ENCODE peak calls at places on chromosomes 1 and 21, in ten cellular contexts. F is RWPE2, M is heart left ventricle, N is colonic mucosa, S is MM.1S, P is breast epithelium, Y is AG04450, Z is uterus, K is transverse colon, B is HCT116. Q is an unnamed sample.

GRCh38 chr1:27368872-27369703 is 2.3 kb upstream of the MAP3K6 start:
- DNase-seq in F (no peak), M (no peak), N (no peak), S (no peak), P (no peak), Y (no peak), Z (no peak), K (no peak), B (no peak), Q (no peak)

GRCh38 chr21:42010507-42011493 is 640 bp upstream of the ZBTB21 start:
- DNase-seq in F (no peak), M (peak), N (peak), S (peak), P (peak), Y (no peak), Z (peak), K (peak), B (no peak), Q (peak)

GRCh38 chr21:27155130-27155500 is 188.2 kb upstream of the ADAMTS5 start:
- DNase-seq in F (no peak), M (no peak), N (no peak), S (no peak), P (no peak), Y (no peak), Z (no peak), K (no peak), B (no peak), Q (no peak)

GRCh38 chr1:199113265-199113869 is 474.5 kb downstream of the PTPRC start:
- DNase-seq in F (no peak), M (peak), N (peak), S (peak), P (no peak), Y (no peak), Z (no peak), K (peak), B (peak), Q (peak)

GRCh38 chr1:232145768-232146167 is 484.2 kb downstream of the SIPA1L2 start:
- DNase-seq in F (no peak), M (no peak), N (no peak), S (no peak), P (no peak), Y (no peak), Z (no peak), K (no peak), B (no peak), Q (no peak)

GRCh38 chr1:30878559-30878958 is 30.0 kb downstream of the SDC3 start:
- DNase-seq in F (no peak), M (no peak), N (no peak), S (no peak), P (no peak), Y (no peak), Z (no peak), K (no peak), B (no peak), Q (no peak)

GRCh38 chr1:158295791-158296190 is 6.1 kb downstream of the CD1C start:
- DNase-seq in F (no peak), M (no peak), N (no peak), S (no peak), P (no peak), Y (no peak), Z (no peak), K (no peak), B (no peak), Q (no peak)

GRCh38 chr1:101613549-101613948 is 376.7 kb downstream of the S1PR1 start:
- DNase-seq in F (no peak), M (no peak), N (no peak), S (no peak), P (no peak), Y (no peak), Z (no peak), K (no peak), B (no peak), Q (no peak)

GRCh38 chr21:43262427-43262826 is 93.6 kb downstream of the CRYAA start:
- DNase-seq in F (peak), M (no peak), N (no peak), S (no peak), P (no peak), Y (no peak), Z (no peak), K (no peak), B (no peak), Q (no peak)

GRCh38 chr1:77468556-77468955 is 186.7 kb downstream of the AK5 start:
- DNase-seq in F (no peak), M (no peak), N (no peak), S (no peak), P (no peak), Y (no peak), Z (no peak), K (no peak), B (no peak), Q (no peak)

GRCh38 chr1:93575586-93576271 is 105.9 kb downstream of the BCAR3 start:
- DNase-seq in F (no peak), M (no peak), N (no peak), S (no peak), P (peak), Y (no peak), Z (no peak), K (no peak), B (no peak), Q (no peak)

GRCh38 chr1:8570435-8570834 is 247.0 kb downstream of the RERE start:
- DNase-seq in F (no peak), M (no peak), N (no peak), S (no peak), P (no peak), Y (no peak), Z (no peak), K (no peak), B (no peak), Q (no peak)

GRCh38 chr1:11448375-11449085 is 30.4 kb upstream of the DISP3 start:
- DNase-seq in F (no peak), M (no peak), N (no peak), S (no peak), P (no peak), Y (no peak), Z (no peak), K (no peak), B (no peak), Q (no peak)

GRCh38 chr1:85579619-85580018 is 942 bp upstream of the CCN1 start:
- DNase-seq in F (no peak), M (peak), N (no peak), S (no peak), P (peak), Y (peak), Z (peak), K (no peak), B (no peak), Q (no peak)

GRCh38 chr1:39637301-39637700 is 2.1 kb downstream of the HEYL start:
- DNase-seq in F (no peak), M (no peak), N (no peak), S (no peak), P (no peak), Y (no peak), Z (no peak), K (no peak), B (no peak), Q (no peak)

GRCh38 chr1:244322791-244323521 is 128.8 kb downstream of the ADSS2 start:
- DNase-seq in F (no peak), M (no peak), N (peak), S (no peak), P (peak), Y (peak), Z (no peak), K (no peak), B (peak), Q (peak)

GRCh38 chr1:206012086-206012859 is 9.1 kb upstream of the RAB7B start:
- DNase-seq in F (no peak), M (peak), N (peak), S (peak), P (no peak), Y (no peak), Z (no peak), K (peak), B (no peak), Q (peak)

GRCh38 chr1:150926094-150926741 is at the start of gene SETDB1:
- DNase-seq in F (peak), M (peak), N (peak), S (peak), P (peak), Y (peak), Z (peak), K (peak), B (peak), Q (peak)

GRCh38 chr21:17576080-17576835 is 36.4 kb downstream of the BTG3 start:
- DNase-seq in F (no peak), M (no peak), N (no peak), S (no peak), P (no peak), Y (no peak), Z (no peak), K (no peak), B (no peak), Q (no peak)

GRCh38 chr1:5690291-5690690 is 301.9 kb downstream of the NPHP4 start:
- DNase-seq in F (no peak), M (no peak), N (no peak), S (no peak), P (no peak), Y (no peak), Z (no peak), K (no peak), B (no peak), Q (no peak)
- TF ChIP-seq CTCF in F (no peak), M (no peak), N (no peak), S (no peak), P (no peak), Y (no peak), Z (no peak), K (no peak), B (no peak), Q (no peak)

GRCh38 chr1:48073773-48074172 is 76.6 kb upstream of the TRABD2B start:
- DNase-seq in F (no peak), M (no peak), N (no peak), S (no peak), P (no peak), Y (no peak), Z (no peak), K (no peak), B (no peak), Q (no peak)

GRCh38 chr1:48079096-48079495 is 81.9 kb upstream of the TRABD2B start:
- DNase-seq in F (no peak), M (no peak), N (no peak), S (no peak), P (no peak), Y (no peak), Z (no peak), K (no peak), B (no peak), Q (no peak)

GRCh38 chr1:48071513-48071912 is 74.3 kb upstream of the TRABD2B start:
- DNase-seq in F (no peak), M (no peak), N (no peak), S (no peak), P (no peak), Y (no peak), Z (no peak), K (no peak), B (no peak), Q (no peak)

GRCh38 chr1:48077860-48078259 is 80.7 kb upstream of the TRABD2B start:
- DNase-seq in F (no peak), M (no peak), N (peak), S (no peak), P (no peak), Y (no peak), Z (no peak), K (peak), B (no peak), Q (no peak)

GRCh38 chr1:48076017-48076416 is 78.8 kb upstream of the TRABD2B start:
- DNase-seq in F (no peak), M (no peak), N (no peak), S (no peak), P (no peak), Y (no peak), Z (no peak), K (no peak), B (no peak), Q (no peak)
- H3K27ac ChIP-seq in F (no peak), M (no peak), N (no peak), S (no peak), P (no peak), Y (no peak), Z (no peak), K (no peak), B (no peak), Q (no peak)

GRCh38 chr1:4207842-4208692 is 308.0 kb upstream of the C1orf174 start:
- DNase-seq in F (no peak), M (no peak), N (no peak), S (no peak), P (no peak), Y (no peak), Z (no peak), K (no peak), B (no peak), Q (peak)

GRCh38 chr1:4207183-4207582 is 307.1 kb upstream of the C1orf174 start:
- DNase-seq in F (no peak), M (no peak), N (no peak), S (no peak), P (no peak), Y (no peak), Z (no peak), K (no peak), B (no peak), Q (peak)

DNA sequence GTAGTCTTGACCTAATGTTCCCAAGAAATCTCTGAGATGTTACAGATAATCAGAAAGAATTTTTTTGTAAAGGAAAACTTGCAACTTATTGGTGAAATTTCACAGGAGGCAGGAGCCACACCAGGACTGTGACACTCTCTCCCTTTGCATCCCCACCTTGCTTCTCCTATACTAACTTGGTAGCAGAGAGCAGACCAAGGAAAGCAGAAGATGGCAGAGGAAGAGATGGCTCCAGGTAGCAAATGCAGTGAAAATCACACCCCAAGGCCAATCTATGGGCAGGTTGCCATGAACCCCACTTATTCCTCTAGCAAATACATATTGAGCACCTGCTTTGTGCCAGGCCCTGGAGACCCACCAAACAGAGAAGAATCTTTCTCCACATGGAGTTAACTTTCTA is 303.4 kb upstream of the C1orf174 start:
- DNase-seq in F (no peak), M (no peak), N (no peak), S (no peak), P (no peak), Y (no peak), Z (no peak), K (no peak), B (no peak), Q (peak)
- TF ChIP-seq CTCF in F (no peak), M (no peak), N (no peak), S (no peak), P (no peak), Y (no peak), Z (no peak), K (no peak), B (no peak), Q (no peak)

DNA sequence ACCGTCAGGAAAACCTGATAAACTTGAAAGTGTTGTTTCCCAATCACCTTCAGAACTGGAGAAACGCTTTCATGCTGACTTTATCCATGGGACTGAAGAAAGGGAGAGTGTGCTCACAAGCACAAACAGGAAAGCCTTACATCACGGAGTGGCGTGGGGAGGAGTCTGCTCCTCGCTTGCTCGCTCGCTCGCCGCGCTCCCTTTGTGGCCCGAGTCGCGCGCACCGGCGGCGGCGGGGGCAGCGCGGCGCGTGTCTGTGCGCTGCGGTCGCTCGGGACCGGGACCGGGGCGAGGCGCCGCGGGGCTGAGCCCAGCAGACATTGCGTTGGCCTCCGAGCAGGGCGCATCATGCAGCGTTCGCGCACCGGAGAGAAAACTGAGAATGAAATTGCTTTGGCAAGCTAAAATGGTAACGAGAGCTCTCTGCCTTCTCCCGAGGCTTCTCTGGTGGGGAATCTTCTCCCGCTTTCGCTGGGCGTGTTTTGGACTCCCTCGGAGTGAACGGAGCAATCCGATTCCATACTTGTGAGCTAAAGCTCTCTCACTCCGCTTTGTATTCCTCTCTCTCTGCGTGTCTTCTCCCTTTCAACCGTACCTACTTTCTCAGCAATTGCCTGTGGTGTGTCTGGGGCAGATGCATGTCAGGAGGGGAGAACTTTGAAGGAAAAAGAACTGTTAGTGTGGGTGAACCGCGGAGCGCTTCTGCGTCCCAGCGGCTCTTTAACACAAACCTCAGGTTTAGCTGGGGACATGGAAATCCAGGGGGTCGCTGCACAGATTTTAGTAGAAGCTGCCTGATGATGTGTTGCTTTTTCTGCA is at the start of gene RGL1:
- DNase-seq in F (no peak), M (peak), N (peak), S (peak), P (peak), Y (no peak), Z (peak), K (peak), B (peak), Q (peak)
- H3K27ac ChIP-seq in F (no peak), M (peak), N (peak), S (peak), P (peak), Y (peak), Z (peak), K (peak), B (no peak), Q (peak)

GRCh38 chr21:34367320-34367935 is 3.6 kb downstream of the KCNE2 start:
- DNase-seq in F (no peak), M (no peak), N (peak), S (peak), P (peak), Y (peak), Z (no peak), K (peak), B (peak), Q (no peak)

GRCh38 chr21:34364921-34365320 is 1.1 kb downstream of the KCNE2 start:
- DNase-seq in F (no peak), M (no peak), N (no peak), S (no peak), P (no peak), Y (no peak), Z (no peak), K (no peak), B (no peak), Q (no peak)

GRCh38 chr21:34365794-34366193 is 2.0 kb downstream of the KCNE2 start:
- DNase-seq in F (no peak), M (no peak), N (peak), S (no peak), P (no peak), Y (no peak), Z (no peak), K (peak), B (no peak), Q (no peak)

GRCh38 chr21:34372321-34372720 is 3.0 kb upstream of the SMIM11 start:
- DNase-seq in F (no peak), M (peak), N (no peak), S (no peak), P (no peak), Y (no peak), Z (no peak), K (no peak), B (no peak), Q (peak)

GRCh38 chr21:34369741-34370140 is 5.6 kb upstream of the SMIM11 start:
- DNase-seq in F (no peak), M (no peak), N (no peak), S (no peak), P (no peak), Y (no peak), Z (no peak), K (no peak), B (no peak), Q (no peak)
- TF ChIP-seq CTCF in F (no peak), M (no peak), N (no peak), S (no peak), P (no peak), Y (no peak), Z (no peak), K (no peak), B (no peak), Q (no peak)

GRCh38 chr1:61157420-61157987 is 75.1 kb downstream of the NFIA start:
- DNase-seq in F (no peak), M (no peak), N (no peak), S (peak), P (no peak), Y (peak), Z (no peak), K (no peak), B (no peak), Q (no peak)
- H3K27ac ChIP-seq in F (no peak), M (peak), N (no peak), S (no peak), P (peak), Y (peak), Z (peak), K (peak), B (no peak), Q (no peak)

GRCh38 chr21:39180429-39181019 is 2.7 kb downstream of the PSMG1 start:
- DNase-seq in F (no peak), M (no peak), N (no peak), S (peak), P (no peak), Y (no peak), Z (no peak), K (no peak), B (no peak), Q (no peak)
- TF ChIP-seq CTCF in F (peak), M (no peak), N (no peak), S (peak), P (no peak), Y (peak), Z (no peak), K (peak), B (peak), Q (no peak)

GRCh38 chr1:156661932-156662587 is 15.1 kb downstream of the NES start:
- DNase-seq in F (no peak), M (no peak), N (no peak), S (peak), P (peak), Y (no peak), Z (no peak), K (no peak), B (no peak), Q (no peak)
- H3K27ac ChIP-seq in F (peak), M (peak), N (peak), S (peak), P (peak), Y (peak), Z (peak), K (peak), B (peak), Q (peak)

DNA sequence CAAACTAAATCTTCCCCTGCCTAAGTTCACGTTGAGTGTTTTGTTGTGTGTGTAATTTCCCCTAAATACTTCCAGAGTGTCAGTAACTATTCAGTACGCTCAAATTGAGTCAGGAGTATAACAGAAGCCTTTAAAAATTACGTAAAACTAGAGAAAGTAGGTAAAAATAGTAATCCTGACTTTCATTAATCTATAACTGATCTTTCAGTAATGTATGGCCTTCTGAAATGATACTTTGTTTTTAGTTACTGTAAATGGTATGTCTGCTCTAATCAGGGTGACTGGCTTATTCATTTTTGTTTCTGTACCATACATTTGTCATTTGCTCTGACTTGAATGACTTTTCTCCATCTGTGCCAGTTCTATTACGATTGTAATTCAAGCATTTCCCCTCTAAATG is 29.4 kb downstream of the MIER1 start:
- DNase-seq in F (no peak), M (no peak), N (no peak), S (no peak), P (no peak), Y (no peak), Z (no peak), K (no peak), B (no peak), Q (no peak)
- TF ChIP-seq CTCF in F (no peak), M (no peak), N (no peak), S (no peak), P (no peak), Y (no peak), Z (no peak), K (no peak), B (no peak), Q (no peak)